ENCODE peak calls at places on chromosomes 11 and 22, in ten cellular contexts. S, F, X, C, L, E, N, V, I and R are unnamed samples.

GRCh38 chr22:47552541-47553205 is 790.2 kb downstream of the TBC1D22A start:
- DNase-seq in C (no peak), N (no peak), F (no peak), E (no peak), X (no peak), S (no peak), V (no peak), I (no peak), L (no peak), R (no peak)

GRCh38 chr22:27420186-27420816 is 381.3 kb downstream of the MN1 start:
- DNase-seq in F (no peak), V (no peak), N (no peak), I (no peak), L (no peak), X (no peak), C (no peak), S (no peak), E (no peak), R (no peak)

GRCh38 chr11:82191690-82192089 is 542.0 kb downstream of the FAM181B start:
- DNase-seq in I (no peak), C (no peak), E (no peak), X (no peak), F (no peak), V (no peak), S (no peak), N (no peak), L (no peak), R (no peak)

GRCh38 chr11:102295045-102295444 is 22.2 kb upstream of the BIRC3 start:
- DNase-seq in I (no peak), L (no peak), V (no peak), N (no peak), S (no peak), F (no peak), X (no peak), C (no peak), E (no peak), R (no peak)

GRCh38 chr11:83158965-83159900 is 2.3 kb downstream of the PCF11 start:
- DNase-seq in N (no peak), E (no peak), I (no peak), V (no peak), X (no peak), S (no peak), C (no peak), F (no peak), L (no peak), R (no peak)

GRCh38 chr11:24375896-24376295 is 121.0 kb upstream of the LUZP2 start:
- DNase-seq in L (no peak), V (no peak), E (no peak), I (no peak), S (no peak), N (no peak), X (no peak), F (no peak), C (no peak), R (no peak)

GRCh38 chr22:50056214-50056972 is 1.7 kb downstream of the TTLL8 start:
- DNase-seq in N (no peak), S (no peak), X (no peak), L (no peak), F (no peak), C (no peak), V (no peak), E (no peak), I (no peak), R (no peak)

GRCh38 chr22:36546092-36546804 is 17.3 kb upstream of the EIF3D start:
- DNase-seq in N (peak), F (no peak), I (no peak), X (peak), E (peak), C (peak), S (peak), L (no peak), V (peak), R (no peak)

GRCh38 chr11:113828186-113828585 is 47.2 kb downstream of the USP28 start:
- DNase-seq in I (no peak), V (no peak), X (no peak), E (no peak), N (no peak), F (no peak), C (no peak), S (no peak), L (no peak), R (peak)